ENCODE peak calls at places on chromosomes 12 and 14, in seven cellular contexts. O, G, M, J, T, V and Y are unnamed samples.

GRCh38 chr12:98371419-98371818 is 144.0 kb upstream of the TMPO start:
- DNase-seq in V (no peak), T (no peak), M (no peak), G (no peak), O (no peak), J (no peak), Y (no peak)

GRCh38 chr14:24982472-24983155 is 67.3 kb downstream of the STXBP6 start:
- DNase-seq in T (no peak), O (no peak), G (no peak), J (no peak), V (no peak), M (peak), Y (peak)

GRCh38 chr14:71243697-71244096 is 336.4 kb downstream of the PCNX1 start:
- DNase-seq in J (no peak), V (peak), M (peak), T (no peak), G (no peak), O (no peak), Y (peak)

GRCh38 chr14:105999361-106000028 is 473.1 kb downstream of the TMEM121 start:
- DNase-seq in O (no peak), M (peak), T (peak), J (peak), V (no peak), G (peak), Y (no peak)

GRCh38 chr12:97168804-97169203 is 261.7 kb downstream of the NEDD1 start:
- DNase-seq in J (no peak), V (no peak), M (no peak), T (no peak), O (no peak), G (no peak), Y (no peak)

GRCh38 chr14:39050389-39050788 is 52.6 kb downstream of the SEC23A start:
- DNase-seq in O (peak), G (no peak), J (no peak), V (peak), T (no peak), M (peak), Y (peak)

GRCh38 chr14:53764846-53765245 is 191.8 kb downstream of the BMP4 start:
- DNase-seq in V (no peak), T (no peak), J (no peak), G (no peak), O (no peak), M (no peak), Y (no peak)

GRCh38 chr12:115943630-115944391 is 333.7 kb downstream of the MED13L start:
- DNase-seq in J (peak), V (no peak), T (no peak), O (no peak), G (no peak), M (peak), Y (peak)

GRCh38 chr14:97299661-97300060 is 502.5 kb downstream of the VRK1 start:
- DNase-seq in T (no peak), V (no peak), M (no peak), J (peak), O (no peak), G (no peak), Y (no peak)

GRCh38 chr12:126160912-126161311 is 1095.7 kb downstream of the AACS start:
- DNase-seq in G (no peak), J (no peak), V (no peak), M (no peak), O (no peak), T (no peak), Y (no peak)

GRCh38 chr12:93011100-93011499 is 82.0 kb upstream of the EEA1 start:
- DNase-seq in G (no peak), T (no peak), J (no peak), O (no peak), V (no peak), M (no peak), Y (no peak)

GRCh38 chr12:12686925-12687324 is 9.1 kb downstream of the GPR19 start:
- DNase-seq in T (no peak), V (peak), M (peak), J (no peak), G (no peak), O (no peak), Y (peak)

GRCh38 chr12:95220190-95220589 is 2.6 kb downstream of the VEZT start:
- DNase-seq in M (no peak), G (no peak), O (no peak), J (no peak), T (no peak), V (no peak), Y (no peak)
- H3K4me3 ChIP-seq in M (no peak), G (no peak), O (peak), J (peak), T (peak), V (no peak), Y (no peak)

GRCh38 chr12:460301-461230 is 827 bp downstream of the B4GALNT3 start:
- DNase-seq in V (no peak), G (peak), O (no peak), T (peak), J (peak), M (no peak), Y (no peak)
- H3K4me3 ChIP-seq in V (peak), G (no peak), O (peak), T (peak), J (peak), M (no peak), Y (no peak)

DNA sequence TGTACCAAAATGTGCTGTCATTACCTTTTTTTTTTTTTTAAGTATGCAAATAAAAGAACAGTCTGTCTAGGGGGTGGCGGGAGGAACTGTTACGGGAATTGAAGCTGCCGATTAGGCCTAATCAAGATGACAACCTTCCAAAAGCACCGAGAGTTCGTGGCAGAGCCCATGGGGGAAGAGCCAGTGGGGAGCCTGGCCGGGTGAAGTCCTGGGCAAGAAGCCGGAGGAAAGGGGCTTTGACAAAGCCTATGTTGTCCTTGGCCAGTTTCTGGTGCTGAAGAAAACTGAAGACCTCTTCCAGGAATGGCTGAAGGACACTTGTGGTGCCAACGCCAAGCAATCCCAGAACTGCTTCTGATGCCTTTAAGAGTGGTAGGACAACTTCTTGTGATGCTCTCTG is 42.6 kb downstream of the ACTN1 start:
- DNase-seq in O (no peak), G (peak), M (no peak), T (no peak), J (no peak), V (no peak), Y (no peak)
- H3K4me3 ChIP-seq in O (no peak), G (no peak), M (no peak), T (no peak), J (no peak), V (no peak), Y (no peak)

DNA sequence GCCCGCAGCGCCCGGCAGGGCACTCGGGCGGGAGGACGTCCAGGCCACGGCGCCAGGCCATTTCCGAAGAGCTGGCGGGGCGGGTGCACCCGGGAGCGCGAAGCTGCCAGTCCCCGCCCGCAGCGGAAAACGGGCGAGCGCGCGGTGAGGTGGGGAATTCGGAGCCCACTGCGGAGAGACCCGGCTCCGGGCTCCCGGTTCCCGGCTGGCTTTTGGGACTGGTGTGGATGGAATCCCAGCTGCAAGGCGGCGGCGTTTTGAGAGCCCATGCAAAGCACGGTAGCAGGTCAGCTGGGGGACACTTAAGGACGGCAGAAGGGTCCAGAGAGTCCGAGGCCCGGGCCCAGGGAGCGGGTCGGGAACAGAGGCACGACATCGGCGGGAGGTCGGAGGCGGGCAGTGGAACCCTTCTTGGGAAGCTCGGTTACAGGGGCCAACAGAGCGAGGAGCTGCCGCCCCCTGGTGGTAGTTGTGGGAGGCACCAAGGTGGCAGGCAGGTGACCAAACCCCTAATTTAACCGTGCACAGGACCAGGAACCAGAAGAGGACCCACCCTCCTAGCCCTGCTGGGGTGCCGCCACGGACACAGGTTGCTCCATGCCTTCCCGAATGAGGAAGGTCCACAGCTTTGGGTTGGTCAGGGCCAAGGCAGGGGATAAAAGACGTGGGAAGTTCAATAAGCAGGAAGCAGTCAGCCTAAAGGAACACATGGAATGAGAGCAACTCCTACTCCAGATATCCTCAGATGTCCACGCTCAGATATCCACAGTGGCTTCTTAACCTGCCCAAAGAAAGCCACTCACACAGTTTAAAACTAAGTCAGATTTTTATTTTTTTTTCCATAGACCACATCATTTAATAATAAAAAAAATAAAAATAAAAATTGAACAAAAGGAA is 685 bp upstream of the CDH24 start:
- DNase-seq in O (peak), V (no peak), G (peak), T (peak), J (peak), M (peak), Y (peak)
- H3K4me3 ChIP-seq in O (peak), V (peak), G (peak), T (peak), J (peak), M (peak), Y (peak)

DNA sequence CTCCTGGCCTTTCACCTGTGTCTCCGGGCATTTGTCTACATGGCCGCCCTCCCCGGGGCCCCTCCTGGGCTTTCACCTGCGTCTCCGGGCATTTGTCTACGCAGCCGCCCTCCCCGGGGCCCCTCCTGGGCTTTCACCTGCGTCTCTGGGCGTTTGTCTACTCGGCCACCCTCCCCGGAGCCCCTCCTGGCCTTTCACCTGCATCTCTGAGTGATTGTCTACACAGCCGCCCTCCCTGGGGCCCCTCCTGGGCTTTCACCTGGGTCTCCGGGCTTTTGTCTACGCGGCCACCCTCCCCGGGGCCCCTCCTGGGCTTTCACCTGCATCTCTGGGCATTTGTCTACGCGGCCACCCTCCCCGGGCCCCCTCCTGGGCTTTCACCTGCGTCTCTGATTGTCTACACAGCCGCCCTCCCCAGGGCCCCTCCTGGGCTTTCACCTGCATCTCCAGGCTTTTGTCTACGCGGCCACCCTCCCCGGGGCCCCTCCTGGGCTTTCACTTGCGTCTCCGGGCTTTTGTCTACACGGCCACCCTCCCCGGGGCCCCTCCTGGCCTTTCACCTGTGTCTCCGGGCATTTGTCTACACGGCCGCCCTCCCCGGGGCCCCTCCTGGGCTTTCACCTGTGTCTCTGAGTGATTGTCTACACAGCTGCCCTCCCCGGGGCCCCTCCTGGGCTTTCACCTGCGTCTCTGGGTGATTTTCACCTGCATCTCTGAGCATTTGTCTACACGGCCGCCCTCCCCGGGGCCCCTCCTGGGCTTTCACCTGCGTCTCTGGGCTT is 68.0 kb upstream of the GALNT9 start:
- DNase-seq in M (no peak), G (peak), T (no peak), J (no peak), O (no peak), V (no peak), Y (no peak)
- H3K4me3 ChIP-seq in M (no peak), G (no peak), T (no peak), J (no peak), O (no peak), V (no peak), Y (no peak)